ENCODE peak calls at places on chromosomes 11 and 22, in four cellular contexts. K is bronchial epithelial cell; I is kidney epithelial cell; P is CD8-positive, alpha-beta T cell. Y is an unnamed sample.

GRCh38 chr11:111456086-111456858 is 55.9 kb downstream of the BTG4 start:
- DNase-seq in K (no peak), I (no peak), P (no peak), Y (no peak)

GRCh38 chr11:72617080-72617744 is 57.0 kb downstream of the PDE2A start:
- DNase-seq in K (no peak), I (no peak), P (no peak), Y (no peak)

GRCh38 chr11:100810146-100810545 is 123.1 kb downstream of the ARHGAP42 start:
- DNase-seq in K (peak), I (no peak), P (no peak), Y (no peak)

GRCh38 chr11:118366287-118366686 is 6.9 kb downstream of the UBE4A start:
- DNase-seq in K (peak), I (no peak), P (no peak), Y (no peak)

GRCh38 chr11:76169473-76169881 is 36.8 kb downstream of the WNT11 start:
- DNase-seq in K (no peak), I (no peak), P (no peak), Y (no peak)

GRCh38 chr11:65501005-65501529 is 2.2 kb downstream of the MALAT1 start:
- DNase-seq in K (no peak), I (no peak), P (no peak), Y (no peak)

GRCh38 chr11:114774599-114775365 is 96.5 kb downstream of the NXPE2 start:
- DNase-seq in K (peak), I (no peak), P (no peak), Y (no peak)

GRCh38 chr11:26084313-26084712 is 247.6 kb upstream of the ANO3 start:
- DNase-seq in K (no peak), I (no peak), P (no peak), Y (no peak)

GRCh38 chr11:3627291-3627690 is 14.5 kb downstream of the ART5 start:
- DNase-seq in K (peak), I (peak), P (no peak), Y (peak)

DNA sequence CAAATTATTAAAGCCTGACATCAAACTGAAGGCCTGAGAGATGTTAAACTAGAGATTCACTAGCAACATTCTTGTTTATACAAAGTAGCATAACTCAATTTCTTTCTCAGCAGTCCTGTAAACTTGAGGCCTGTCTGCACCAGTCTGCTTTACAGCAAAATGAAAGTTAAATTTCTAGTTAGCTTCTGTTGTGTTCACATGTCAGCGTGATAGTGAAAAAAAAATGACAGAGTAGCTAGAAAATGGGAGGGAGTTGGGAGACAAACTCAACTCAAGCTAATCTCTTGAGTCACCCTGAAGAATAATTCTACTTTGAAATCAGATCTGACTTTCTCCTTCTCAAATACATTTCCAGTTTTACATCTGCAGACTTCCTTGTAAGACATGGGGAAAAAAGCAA is 6.5 kb downstream of the RBFOX2 start:
- DNase-seq in K (peak), I (no peak), P (no peak), Y (no peak)
- H3K4me3 ChIP-seq in K (no peak), I (no peak), P (no peak), Y (no peak)

DNA sequence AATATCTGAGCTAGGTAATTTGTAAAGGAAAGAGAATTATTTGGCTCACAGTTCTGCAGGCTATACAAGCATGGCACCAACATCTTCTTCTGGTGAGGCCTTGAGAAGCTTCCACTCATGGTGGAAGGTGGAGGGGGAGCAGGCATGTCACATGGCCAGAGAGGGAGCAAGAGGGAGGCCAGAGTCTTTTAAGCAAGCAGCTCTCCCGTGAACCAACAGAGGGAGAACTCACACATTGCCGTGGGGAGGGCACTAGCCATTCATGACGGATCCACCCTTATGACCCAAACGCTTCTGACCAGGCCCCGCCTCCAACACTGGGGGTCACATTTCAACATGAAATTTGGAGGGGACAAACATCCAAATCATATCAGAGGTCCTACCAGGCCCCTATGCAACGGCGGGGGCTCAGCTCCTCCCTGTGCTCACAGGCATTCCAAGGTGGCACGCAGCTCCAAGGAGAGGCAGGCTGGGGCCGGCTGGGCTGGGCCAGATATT is 4.6 kb downstream of the C11orf96 start:
- DNase-seq in K (no peak), I (no peak), P (no peak), Y (no peak)
- TF ChIP-seq CTCF in K (peak), I (peak), P (no peak), Y (peak)

DNA sequence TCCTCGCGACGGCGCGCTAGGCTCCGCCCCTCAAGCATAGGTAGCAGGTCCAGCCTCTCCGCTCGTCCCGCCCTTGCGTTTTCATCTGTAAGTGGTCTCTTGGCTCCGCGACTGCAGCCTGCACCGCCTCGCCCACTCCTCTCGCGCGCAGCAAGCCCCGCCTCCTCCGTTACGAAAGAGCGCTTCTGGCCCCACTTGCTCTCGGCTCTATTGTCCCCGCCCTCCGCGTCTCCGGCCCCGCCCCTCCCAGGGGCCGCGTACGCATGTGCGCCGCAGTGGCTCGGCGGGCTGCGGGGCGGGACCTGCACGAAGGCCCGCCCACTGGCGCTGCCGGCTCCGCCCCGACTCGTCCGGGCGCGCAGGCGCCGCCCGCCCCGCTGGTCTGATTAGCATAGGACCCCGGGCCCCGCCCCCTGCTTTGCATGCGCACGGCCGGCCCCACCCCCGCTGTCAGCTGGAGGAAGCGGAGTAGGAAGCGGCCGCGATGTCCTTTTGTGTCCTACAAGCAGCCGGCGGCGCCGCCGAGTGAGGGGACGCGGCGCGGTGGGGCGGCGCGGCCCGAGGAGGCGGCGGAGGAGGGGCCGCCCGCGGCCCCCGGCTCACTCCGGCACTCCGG is at the start of gene ESRRA:
- DNase-seq in K (peak), I (peak), P (peak), Y (peak)
- H3K4me3 ChIP-seq in K (peak), I (peak), P (peak), Y (peak)

GRCh38 chr22:50258361-50259292 is 2.9 kb downstream of the MAPK12 start:
- DNase-seq in K (no peak), I (no peak), P (no peak), Y (no peak)

GRCh38 chr22:50261615-50262459 is at the start of gene MAPK12:
- DNase-seq in K (no peak), I (no peak), P (no peak), Y (no peak)

GRCh38 chr22:50259302-50259701 is 2.2 kb downstream of the MAPK12 start:
- DNase-seq in K (no peak), I (no peak), P (no peak), Y (no peak)

GRCh38 chr22:50260801-50261614 is 475 bp downstream of the MAPK12 start:
- DNase-seq in K (no peak), I (no peak), P (no peak), Y (no peak)

GRCh38 chr22:50260434-50260800 is 1.1 kb downstream of the MAPK12 start:
- DNase-seq in K (no peak), I (no peak), P (no peak), Y (no peak)
- TF ChIP-seq CTCF in K (no peak), I (no peak), P (no peak), Y (no peak)

GRCh38 chr11:29019960-29020683 is 911.9 kb downstream of the METTL15 start:
- DNase-seq in K (peak), I (no peak), P (no peak), Y (no peak)

GRCh38 chr11:29022676-29023075 is 914.5 kb downstream of the METTL15 start:
- DNase-seq in K (peak), I (no peak), P (no peak), Y (no peak)

GRCh38 chr11:29024386-29024785 is 916.2 kb downstream of the METTL15 start:
- DNase-seq in K (peak), I (no peak), P (no peak), Y (no peak)

GRCh38 chr11:29029452-29029851 is 921.3 kb downstream of the METTL15 start:
- DNase-seq in K (no peak), I (no peak), P (no peak), Y (no peak)

DNA sequence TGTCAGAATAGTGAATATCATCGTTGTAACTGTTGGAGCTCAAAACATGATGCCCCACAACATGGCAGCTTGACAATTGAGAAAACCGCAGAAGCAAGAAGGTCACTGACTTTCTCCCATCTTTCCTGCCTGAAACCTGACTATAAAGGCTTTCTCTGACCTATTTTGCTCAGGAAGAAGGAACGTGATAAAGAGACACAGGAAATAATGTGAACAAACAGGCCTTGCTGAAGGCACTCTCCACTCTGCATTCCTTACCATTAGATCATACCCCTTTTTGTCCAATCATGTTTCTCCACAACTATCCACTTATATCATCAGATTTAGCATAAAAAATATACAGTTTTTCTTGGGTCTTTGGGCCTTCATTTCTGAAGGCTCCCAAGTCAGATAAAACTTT is 916.8 kb downstream of the METTL15 start:
- DNase-seq in K (peak), I (no peak), P (no peak), Y (no peak)
- H3K4me3 ChIP-seq in K (no peak), I (no peak), P (no peak), Y (no peak)

DNA sequence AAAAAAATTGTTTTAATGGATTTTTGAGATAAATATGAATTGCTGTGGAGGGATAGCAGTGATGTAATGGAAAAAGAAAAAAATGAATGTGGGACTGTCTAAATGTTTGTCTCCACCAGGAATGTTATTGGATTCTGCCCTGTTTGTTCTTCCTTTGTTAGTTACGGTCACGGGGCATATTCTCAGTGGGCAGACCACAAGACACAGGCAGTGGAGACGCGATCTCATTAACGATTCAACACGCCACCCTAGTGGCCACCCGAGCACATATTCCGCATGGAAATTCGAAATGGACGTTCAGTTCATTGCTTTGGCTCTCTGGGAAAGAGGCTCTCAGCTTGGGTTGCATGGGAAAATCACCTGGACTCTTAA is 151.8 kb upstream of the TTC12 start:
- DNase-seq in K (no peak), I (no peak), P (no peak), Y (no peak)
- TF ChIP-seq CTCF in K (no peak), I (no peak), P (no peak), Y (no peak)

GRCh38 chr11:68843703-68844312 is 2.1 kb upstream of the CPT1A start:
- DNase-seq in K (no peak), I (no peak), P (peak), Y (no peak)

GRCh38 chr11:68843052-68843561 is 1.4 kb upstream of the CPT1A start:
- DNase-seq in K (no peak), I (no peak), P (no peak), Y (no peak)

GRCh38 chr11:68840661-68841653 is 759 bp downstream of the CPT1A start:
- DNase-seq in K (no peak), I (no peak), P (no peak), Y (no peak)

GRCh38 chr11:68841718-68842426 is at the start of gene CPT1A:
- DNase-seq in K (no peak), I (no peak), P (peak), Y (no peak)

DNA sequence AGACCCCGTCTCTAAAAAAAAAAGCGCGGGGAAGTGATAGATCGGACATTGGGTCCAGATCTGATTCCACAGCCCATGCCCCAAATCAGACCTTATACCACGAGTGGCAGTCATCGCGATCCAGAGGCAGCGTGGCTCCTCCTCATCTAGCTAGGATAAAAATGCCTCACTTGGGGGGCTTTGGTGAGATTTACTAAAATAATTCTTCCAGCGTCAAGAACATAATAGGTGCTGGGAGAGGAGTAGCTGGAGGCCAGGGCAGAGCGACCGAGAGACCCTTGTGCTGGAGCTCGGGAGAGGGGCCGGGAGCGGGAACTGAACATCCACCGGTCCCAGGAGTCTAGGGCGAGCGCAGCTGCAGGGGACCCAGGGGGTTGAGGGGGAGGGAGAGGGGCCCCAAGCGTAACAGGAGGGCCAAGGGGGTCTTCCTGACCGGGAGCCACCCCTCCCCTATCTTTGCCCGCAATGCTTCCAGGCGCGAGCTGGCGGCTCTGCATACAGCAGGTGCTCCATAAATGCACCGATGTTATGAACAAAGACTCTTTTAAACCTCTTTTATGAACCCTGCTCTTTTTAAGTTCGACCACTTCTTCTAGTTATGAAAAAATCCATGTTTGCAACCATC is 823 bp upstream of the CPT1A start:
- DNase-seq in K (no peak), I (no peak), P (no peak), Y (no peak)
- H3K4me3 ChIP-seq in K (no peak), I (no peak), P (peak), Y (peak)

DNA sequence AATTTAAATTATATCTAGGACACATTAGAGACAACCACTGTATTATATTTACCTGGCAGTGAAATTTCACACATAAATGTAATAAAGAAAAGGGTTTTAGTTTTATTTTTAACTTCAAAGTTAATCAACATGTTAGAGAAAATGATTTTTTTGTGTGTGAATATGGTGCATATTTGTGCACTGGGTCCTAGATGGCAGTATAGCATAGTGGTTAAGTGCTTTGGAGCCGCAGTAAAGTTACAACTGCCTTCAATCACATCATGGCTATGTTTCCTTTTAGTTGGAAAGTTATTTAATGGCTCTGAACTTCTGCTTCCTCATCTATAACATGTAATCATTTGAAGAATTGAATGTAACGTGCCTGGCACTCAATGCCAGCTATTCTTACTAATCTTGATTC is 108.9 kb upstream of the DDI1 start:
- DNase-seq in K (peak), I (no peak), P (no peak), Y (no peak)
- TF ChIP-seq CTCF in K (peak), I (peak), P (no peak), Y (peak)

GRCh38 chr11:84425704-84426103 is 1139.5 kb upstream of the CCDC90B start:
- DNase-seq in K (no peak), I (no peak), P (no peak), Y (no peak)
- H3K4me3 ChIP-seq in K (no peak), I (no peak), P (no peak), Y (no peak)